ENCODE peak calls at places on chromosome X, in five cellular contexts. T, E, X, O and S are unnamed samples.

GRCh38 chrX:104854188-104854587 is 288.2 kb downstream of the IL1RAPL2 start:
- DNase-seq in T (no peak), E (no peak), X (no peak), O (no peak), S (no peak)

GRCh38 chrX:130575831-130576404 is 174.1 kb downstream of the RBMX2 start:
- DNase-seq in T (peak; percentile 64), E (no peak), X (no peak), O (peak; percentile 12), S (peak; percentile 37)

GRCh38 chrX:2700405-2701320 is 9.6 kb downstream of the CD99 start:
- DNase-seq in T (no peak), E (no peak), X (no peak), O (no peak), S (no peak)

GRCh38 chrX:153764786-153765137 is 713 bp downstream of the PLXNB3 start:
- DNase-seq in T (no peak), E (no peak), X (no peak), O (no peak), S (no peak)

GRCh38 chrX:136115909-136116297 is 31.4 kb upstream of the FHL1 start:
- DNase-seq in T (no peak), E (no peak), X (no peak), O (no peak), S (no peak)

GRCh38 chrX:154030266-154030665 is 10.6 kb upstream of the IRAK1 start:
- DNase-seq in T (no peak), E (no peak), X (no peak), O (no peak), S (no peak)

GRCh38 chrX:67724359-67725110 is 180.7 kb downstream of the AR start:
- DNase-seq in T (no peak), E (no peak), X (no peak), O (no peak), S (no peak)

GRCh38 chrX:17697191-17697590 is 40.1 kb upstream of the SCML1 start:
- DNase-seq in T (peak; percentile 52), E (no peak), X (no peak), O (no peak), S (no peak)

GRCh38 chrX:77719388-77719787 is 66.6 kb downstream of the ATRX start:
- DNase-seq in T (no peak), E (no peak), X (no peak), O (no peak), S (no peak)

GRCh38 chrX:20594985-20595384 is 328.3 kb upstream of the RPS6KA3 start:
- DNase-seq in T (peak; percentile 9), E (no peak), X (no peak), O (no peak), S (no peak)

GRCh38 chrX:138150709-138151108 is 560.8 kb downstream of the FGF13 start:
- DNase-seq in T (no peak), E (no peak), X (no peak), O (no peak), S (no peak)

GRCh38 chrX:38891641-38892413 is 90.6 kb downstream of the MID1IP1 start:
- DNase-seq in T (peak; percentile 6), E (no peak), X (no peak), O (no peak), S (no peak)

GRCh38 chrX:97126020-97126419 is 242.3 kb downstream of the RPA4 start:
- DNase-seq in T (peak; percentile 38), E (no peak), X (no peak), O (no peak), S (no peak)

GRCh38 chrX:53287493-53288138 is 6.2 kb upstream of the IQSEC2 start:
- DNase-seq in T (peak; percentile 76), E (peak; percentile 72), X (no peak), O (peak; percentile 65), S (peak; percentile 59)

GRCh38 chrX:150731795-150732194 is 38.6 kb downstream of the MTMR1 start:
- DNase-seq in T (peak; percentile 88), E (no peak), X (no peak), O (no peak), S (no peak)

GRCh38 chrX:130741151-130741550 is 161.9 kb downstream of the ENOX2 start:
- DNase-seq in T (no peak), E (no peak), X (no peak), O (no peak), S (no peak)

GRCh38 chrX:153164733-153165132 is 14.4 kb upstream of the MAGEA1 start:
- DNase-seq in T (no peak), E (no peak), X (no peak), O (no peak), S (no peak)